ENCODE peak calls at places on chromosomes 2 and 18, in four cellular contexts. X is cardiac muscle cell, D is right atrium auricular region, S is A549. W is an unnamed sample. For H3K4me1, the result is how much of the 10 kb centered on the place peaks cover.

GRCh38 chr2:236538242-236538641 is 31.4 kb upstream of the ACKR3 start:
- DNase-seq in X (no peak), S (no peak), D (no peak), W (no peak)

GRCh38 chr2:26742053-26742770 is 21.9 kb upstream of the SLC35F6 start:
- DNase-seq in X (no peak), D (no peak), S (no peak), W (no peak)

GRCh38 chr2:20381457-20381856 is 30.8 kb upstream of the PUM2 start:
- DNase-seq in S (no peak), X (peak), D (no peak), W (no peak)

GRCh38 chr18:7740815-7741214 is 173.7 kb downstream of the PTPRM start:
- DNase-seq in D (no peak), X (no peak), S (no peak), W (no peak)

GRCh38 chr18:24567199-24567598 is 106.8 kb downstream of the HRH4 start:
- DNase-seq in D (no peak), S (no peak), X (peak), W (no peak)

GRCh38 chr2:190911813-190912212 is 31.2 kb downstream of the GLS start:
- DNase-seq in S (no peak), D (no peak), X (no peak), W (no peak)

GRCh38 chr2:20641123-20641985 is 9.5 kb downstream of the HS1BP3 start:
- DNase-seq in D (peak), S (no peak), X (no peak), W (peak)

GRCh38 chr2:197873293-197873701 is 68.9 kb downstream of the PLCL1 start:
- DNase-seq in S (no peak), X (peak), D (no peak), W (no peak)

GRCh38 chr2:32356735-32357544 is at the start of gene BIRC6:
- DNase-seq in S (peak), D (peak), X (peak), W (peak)

GRCh38 chr2:224268441-224268840 is 133.5 kb downstream of the FAM124B start:
- DNase-seq in S (peak), D (no peak), X (peak), W (no peak)

GRCh38 chr2:229815858-229816257 is 101.5 kb upstream of the DNER start:
- DNase-seq in D (no peak), X (peak), S (peak), W (no peak)

GRCh38 chr2:72340665-72341064 is 193.0 kb upstream of the CYP26B1 start:
- DNase-seq in X (no peak), S (no peak), D (no peak), W (no peak)

DNA sequence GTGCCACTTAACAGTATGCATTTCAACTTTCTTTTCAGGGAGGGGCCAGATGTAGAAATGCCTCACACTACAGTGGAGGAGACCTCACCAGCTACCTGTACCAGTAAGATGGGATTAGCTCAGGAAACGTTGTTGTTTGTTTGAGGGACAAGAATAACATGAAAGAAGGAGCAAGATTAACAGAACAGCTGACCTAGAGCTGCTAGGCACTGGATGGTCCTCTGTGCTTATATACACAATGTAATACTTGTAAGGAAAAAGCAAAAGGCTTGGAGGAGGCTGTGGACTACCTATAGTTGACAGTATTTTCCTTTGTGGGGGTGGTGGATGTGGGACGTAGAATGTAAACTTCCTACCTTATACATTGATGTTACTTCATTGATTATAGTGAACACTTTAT is 154.4 kb downstream of the FMNL2 start:
- DNase-seq in S (no peak), D (no peak), X (no peak), W (no peak)
- H3K27ac ChIP-seq in S (no peak), D (no peak), X (no peak), W (no peak)

DNA sequence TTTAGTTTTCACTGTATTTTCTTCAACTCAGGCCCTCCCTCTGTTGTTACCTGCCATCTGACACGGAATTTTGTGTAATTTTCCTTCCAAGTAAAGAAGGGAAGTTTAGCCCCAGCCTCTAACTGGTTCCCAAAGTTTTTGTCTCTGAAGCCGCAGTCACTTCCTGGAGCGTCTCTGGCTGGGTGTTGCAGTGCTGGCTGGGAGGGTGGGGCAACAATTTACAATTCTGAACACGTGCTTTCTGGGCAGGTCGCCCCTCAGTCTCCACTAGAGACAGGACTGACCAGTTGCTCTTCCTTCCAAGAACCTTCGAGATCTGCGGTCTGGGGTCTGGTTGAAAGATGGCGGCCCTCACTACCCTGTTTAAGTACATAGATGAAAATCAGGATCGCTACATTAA is 3.5 kb downstream of the CNDP2 start:
- DNase-seq in X (peak), D (peak), S (no peak), W (no peak)
- H3K4me1 ChIP-seq in X (under half), D (under half), S (under half), W (under half)

GRCh38 chr18:63140997-63141776 is 178.4 kb downstream of the BCL2 start:
- DNase-seq in X (no peak), D (no peak), S (no peak), W (no peak)

GRCh38 chr18:63140038-63140450 is 179.5 kb downstream of the BCL2 start:
- DNase-seq in D (no peak), S (no peak), X (no peak), W (no peak)

GRCh38 chr18:63135101-63135500 is 184.5 kb downstream of the BCL2 start:
- DNase-seq in X (no peak), D (no peak), S (no peak), W (no peak)

GRCh38 chr18:63138469-63139340 is 180.9 kb downstream of the BCL2 start:
- DNase-seq in D (no peak), S (no peak), X (no peak), W (no peak)

GRCh38 chr18:63137999-63138448 is 181.5 kb downstream of the BCL2 start:
- DNase-seq in X (no peak), D (no peak), S (no peak), W (no peak)
- H3K4me3 ChIP-seq in X (no peak), D (no peak), S (no peak), W (no peak)

GRCh38 chr18:79403723-79404566 is 8.2 kb downstream of the NFATC1 start:
- DNase-seq in S (no peak), X (no peak), D (no peak), W (peak)

GRCh38 chr18:79406708-79407107 is 11.0 kb downstream of the NFATC1 start:
- DNase-seq in X (no peak), D (no peak), S (no peak), W (peak)

GRCh38 chr18:79404567-79404910 is 8.8 kb downstream of the NFATC1 start:
- DNase-seq in X (no peak), D (no peak), S (no peak), W (peak)

GRCh38 chr18:79405781-79406575 is 10.2 kb downstream of the NFATC1 start:
- DNase-seq in X (no peak), D (peak), S (no peak), W (peak)

DNA sequence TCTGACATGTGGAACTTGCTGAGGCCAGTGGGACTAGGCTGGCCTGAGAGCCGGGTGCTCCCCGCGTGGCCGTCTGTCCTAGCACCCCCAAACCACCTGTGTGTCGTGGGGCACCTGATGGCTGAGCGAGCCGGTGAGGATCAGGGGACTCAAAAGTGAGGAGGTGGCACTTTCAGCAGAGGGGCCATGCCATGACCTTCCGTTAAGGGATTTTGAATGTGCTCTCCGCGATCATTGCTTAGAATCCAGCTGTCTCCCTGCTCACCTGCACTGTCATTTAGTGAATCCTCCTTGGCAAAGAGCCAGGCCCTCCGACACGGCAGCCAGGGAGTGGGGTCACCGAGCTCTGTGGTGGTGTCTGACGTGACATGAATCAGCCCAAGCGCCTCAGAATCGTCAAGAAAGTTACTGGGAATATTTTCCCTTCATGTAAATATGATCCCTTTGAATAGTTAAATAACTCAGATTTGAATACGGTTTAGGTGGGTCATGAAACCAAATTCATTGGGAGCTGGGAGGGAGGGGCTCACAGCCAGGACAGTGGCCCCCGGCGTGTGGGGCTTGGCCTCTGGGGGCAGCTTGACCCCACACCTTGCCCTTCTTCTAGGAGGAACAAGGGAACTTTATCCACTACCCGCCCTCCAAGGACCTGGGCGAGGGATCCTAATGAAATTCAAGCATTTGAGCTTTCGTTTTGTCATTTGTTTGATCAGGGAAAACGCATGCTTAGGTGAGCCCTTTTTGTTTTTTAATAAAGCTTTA is 9.5 kb downstream of the NFATC1 start:
- DNase-seq in X (no peak), D (no peak), S (no peak), W (peak)
- H3K27ac ChIP-seq in X (no peak), D (peak), S (no peak), W (no peak)